ENCODE peak calls at places on chromosomes 11 and 22, in nine cellular contexts. Z is tibial artery; B is CD4-positive, CD25-positive, alpha-beta regulatory T cell; A is CD8-positive, alpha-beta memory T cell; S is naive thymus-derived CD4-positive, alpha-beta T cell; C is ascending aorta; D is uterus; Y is coronary artery; P is bronchial epithelial cell. L is an unnamed sample.

GRCh38 chr22:36064358-36064757 is 35.7 kb upstream of the RBFOX2 start:
- DNase-seq in Z (no peak), A (no peak), Y (no peak), S (no peak), P (no peak), D (no peak), C (no peak), B (no peak), L (no peak)

GRCh38 chr11:130037881-130038601 is 31.7 kb upstream of the APLP2 start:
- DNase-seq in S (no peak), D (no peak), Z (no peak), P (peak), B (no peak), A (no peak), Y (no peak), C (no peak), L (no peak)

GRCh38 chr22:46775789-46776485 is 13.5 kb downstream of the TBC1D22A start:
- DNase-seq in C (no peak), P (no peak), B (no peak), Y (no peak), S (no peak), D (no peak), Z (peak), A (no peak), L (no peak)

GRCh38 chr22:25970996-25971811 is 198.1 kb upstream of the SEZ6L start:
- DNase-seq in D (no peak), Y (no peak), A (no peak), Z (no peak), B (no peak), P (no peak), C (no peak), S (no peak), L (no peak)

GRCh38 chr11:71207996-71208774 is 44.2 kb downstream of the SHANK2 start:
- DNase-seq in P (no peak), B (no peak), C (no peak), D (no peak), Y (no peak), S (no peak), A (no peak), Z (no peak), L (no peak)

GRCh38 chr11:49995559-49995958 is 13.2 kb upstream of the OR4C12 start:
- DNase-seq in D (no peak), P (peak), C (no peak), S (no peak), A (no peak), Y (no peak), Z (no peak), B (no peak), L (peak)

GRCh38 chr22:48938741-48939140 is 888.9 kb downstream of the BRD1 start:
- DNase-seq in P (no peak), Y (peak), A (no peak), D (no peak), C (no peak), Z (peak), S (no peak), B (no peak), L (no peak)

GRCh38 chr11:96091476-96091875 is 167.6 kb upstream of the MTMR2 start:
- DNase-seq in S (peak), D (no peak), Z (no peak), A (no peak), B (peak), Y (no peak), P (no peak), C (no peak), L (peak)

GRCh38 chr11:6438979-6439571 is 1.7 kb downstream of the HPX start:
- DNase-seq in S (peak), Z (no peak), P (peak), C (no peak), A (no peak), D (peak), B (peak), Y (no peak), L (no peak)

GRCh38 chr11:127392575-127392974 is 392.0 kb upstream of the KIRREL3 start:
- DNase-seq in P (no peak), Y (no peak), A (no peak), D (no peak), B (no peak), S (no peak), Z (no peak), C (no peak), L (no peak)

GRCh38 chr11:19874241-19874640 is 161.6 kb downstream of the NAV2 start:
- DNase-seq in B (no peak), C (no peak), A (no peak), Y (no peak), P (no peak), S (no peak), D (no peak), Z (no peak), L (no peak)

GRCh38 chr11:112285918-112286317 is 25.3 kb upstream of the PLET1 start:
- DNase-seq in C (no peak), Y (no peak), Z (no peak), B (no peak), P (no peak), A (no peak), S (no peak), D (no peak), L (no peak)

GRCh38 chr22:42621505-42622002 is 6.9 kb upstream of the POLDIP3 start:
- DNase-seq in B (peak), C (no peak), Y (no peak), S (peak), Z (peak), A (peak), P (peak), D (peak), L (no peak)

GRCh38 chr11:13140873-13141655 is 131.9 kb downstream of the RASSF10 start:
- DNase-seq in Y (no peak), S (no peak), C (no peak), A (no peak), Z (no peak), D (no peak), B (no peak), P (peak), L (no peak)

GRCh38 chr22:36606114-36606513 is 77.1 kb upstream of the EIF3D start:
- DNase-seq in Z (peak), A (no peak), Y (no peak), B (no peak), S (no peak), C (no peak), P (no peak), D (no peak), L (no peak)

GRCh38 chr11:17413414-17414316 is 25.2 kb upstream of the KCNJ11 start:
- DNase-seq in Z (no peak), A (no peak), P (no peak), C (no peak), S (no peak), B (no peak), Y (no peak), D (no peak), L (no peak)

GRCh38 chr11:15114501-15115475 is at the start of gene INSC:
- DNase-seq in D (no peak), Y (no peak), C (no peak), Z (no peak), B (no peak), S (no peak), P (no peak), A (no peak), L (no peak)

GRCh38 chr11:128687321-128687720 is 6.6 kb upstream of the FLI1 start:
- DNase-seq in Y (no peak), S (no peak), Z (no peak), P (peak), B (no peak), C (no peak), D (no peak), A (no peak), L (no peak)

GRCh38 chr11:135022430-135022829 is 610.4 kb upstream of the B3GAT1 start:
- DNase-seq in C (no peak), B (no peak), S (no peak), Z (no peak), Y (no peak), A (no peak), D (no peak), P (no peak), L (no peak)

GRCh38 chr11:42021919-42022318 is 562.5 kb upstream of the LRRC4C start:
- DNase-seq in D (no peak), Y (no peak), Z (no peak), C (no peak), B (no peak), S (no peak), P (no peak), A (no peak), L (no peak)

GRCh38 chr11:104765401-104765800 is 132.9 kb downstream of the CASP12 start:
- DNase-seq in Z (no peak), B (no peak), D (no peak), S (no peak), C (no peak), A (no peak), Y (no peak), P (no peak), L (no peak)

GRCh38 chr11:131473510-131473909 is 103.1 kb downstream of the NTM start:
- DNase-seq in S (no peak), C (no peak), A (no peak), Z (no peak), D (no peak), P (no peak), B (no peak), Y (no peak), L (no peak)

GRCh38 chr11:82826526-82826925 is 73.7 kb downstream of the PRCP start:
- DNase-seq in A (no peak), S (no peak), Z (no peak), Y (no peak), P (no peak), B (no peak), D (no peak), C (no peak), L (no peak)

GRCh38 chr11:26134481-26135355 is 197.2 kb upstream of the ANO3 start:
- DNase-seq in Z (no peak), A (no peak), D (no peak), P (peak), S (no peak), C (no peak), Y (no peak), B (no peak), L (no peak)

GRCh38 chr11:47394322-47395224 is 13.8 kb upstream of the SLC39A13 start:
- DNase-seq in C (no peak), Z (no peak), P (no peak), S (no peak), Y (no peak), A (peak), B (peak), D (no peak), L (no peak)

GRCh38 chr11:2190670-2191471 is 19.3 kb upstream of the TH start:
- DNase-seq in Z (no peak), P (no peak), B (no peak), A (no peak), Y (no peak), C (no peak), S (no peak), D (no peak), L (no peak)

GRCh38 chr11:125674210-125674609 is 6.4 kb downstream of the ACRV1 start:
- DNase-seq in S (no peak), Y (no peak), P (no peak), C (no peak), A (no peak), B (no peak), D (no peak), Z (no peak), L (no peak)

GRCh38 chr22:50530280-50530856 is 556 bp upstream of the TYMP start:
- DNase-seq in Z (peak), S (no peak), P (peak), A (no peak), Y (peak), B (peak), D (peak), C (no peak), L (no peak)

GRCh38 chr11:94322501-94322900 is 18.1 kb downstream of the IZUMO1R start:
- DNase-seq in S (no peak), D (no peak), A (no peak), Y (no peak), B (no peak), C (no peak), Z (no peak), P (no peak), L (no peak)

GRCh38 chr22:21760640-21761039 is 25.0 kb upstream of the YPEL1 start:
- DNase-seq in Z (no peak), S (no peak), B (no peak), C (no peak), A (no peak), D (no peak), Y (no peak), P (peak), L (no peak)

GRCh38 chr11:104487035-104487775 is 323.3 kb upstream of the PDGFD start:
- DNase-seq in C (no peak), A (no peak), D (no peak), B (no peak), P (no peak), S (no peak), Y (no peak), Z (no peak), L (no peak)

GRCh38 chr11:76838422-76839068 is 22.2 kb upstream of the ACER3 start:
- DNase-seq in P (no peak), D (no peak), C (no peak), A (no peak), B (no peak), Z (no peak), S (no peak), Y (no peak), L (no peak)

GRCh38 chr22:23404689-23405365 is 175.3 kb downstream of the IGLL1 start:
- DNase-seq in B (no peak), Z (no peak), D (no peak), Y (no peak), C (no peak), P (no peak), S (no peak), A (no peak), L (no peak)

GRCh38 chr11:64855596-64856304 is 11.3 kb upstream of the CDC42BPG start:
- DNase-seq in Z (no peak), D (no peak), B (no peak), C (no peak), Y (no peak), A (no peak), P (no peak), S (no peak), L (no peak)

GRCh38 chr11:64854534-64855502 is 10.4 kb upstream of the CDC42BPG start:
- DNase-seq in S (no peak), Z (peak), P (peak), B (no peak), Y (peak), C (peak), A (peak), D (peak), L (no peak)

GRCh38 chr11:64852804-64853520 is 8.5 kb upstream of the CDC42BPG start:
- DNase-seq in D (no peak), B (no peak), S (no peak), A (peak), P (no peak), C (no peak), Z (no peak), Y (no peak), L (no peak)

GRCh38 chr11:64853709-64854108 is 9.3 kb upstream of the CDC42BPG start:
- DNase-seq in C (no peak), D (no peak), B (no peak), S (peak), A (no peak), Z (no peak), Y (no peak), P (no peak), L (no peak)

GRCh38 chr11:64854157-64854533 is 9.7 kb upstream of the CDC42BPG start:
- DNase-seq in B (no peak), Z (no peak), C (no peak), S (no peak), Y (no peak), P (no peak), D (no peak), A (no peak), L (no peak)
- H3K4me3 ChIP-seq in B (no peak), Z (no peak), C (no peak), S (no peak), Y (peak), P (no peak), D (no peak), A (no peak), L (no peak)

DNA sequence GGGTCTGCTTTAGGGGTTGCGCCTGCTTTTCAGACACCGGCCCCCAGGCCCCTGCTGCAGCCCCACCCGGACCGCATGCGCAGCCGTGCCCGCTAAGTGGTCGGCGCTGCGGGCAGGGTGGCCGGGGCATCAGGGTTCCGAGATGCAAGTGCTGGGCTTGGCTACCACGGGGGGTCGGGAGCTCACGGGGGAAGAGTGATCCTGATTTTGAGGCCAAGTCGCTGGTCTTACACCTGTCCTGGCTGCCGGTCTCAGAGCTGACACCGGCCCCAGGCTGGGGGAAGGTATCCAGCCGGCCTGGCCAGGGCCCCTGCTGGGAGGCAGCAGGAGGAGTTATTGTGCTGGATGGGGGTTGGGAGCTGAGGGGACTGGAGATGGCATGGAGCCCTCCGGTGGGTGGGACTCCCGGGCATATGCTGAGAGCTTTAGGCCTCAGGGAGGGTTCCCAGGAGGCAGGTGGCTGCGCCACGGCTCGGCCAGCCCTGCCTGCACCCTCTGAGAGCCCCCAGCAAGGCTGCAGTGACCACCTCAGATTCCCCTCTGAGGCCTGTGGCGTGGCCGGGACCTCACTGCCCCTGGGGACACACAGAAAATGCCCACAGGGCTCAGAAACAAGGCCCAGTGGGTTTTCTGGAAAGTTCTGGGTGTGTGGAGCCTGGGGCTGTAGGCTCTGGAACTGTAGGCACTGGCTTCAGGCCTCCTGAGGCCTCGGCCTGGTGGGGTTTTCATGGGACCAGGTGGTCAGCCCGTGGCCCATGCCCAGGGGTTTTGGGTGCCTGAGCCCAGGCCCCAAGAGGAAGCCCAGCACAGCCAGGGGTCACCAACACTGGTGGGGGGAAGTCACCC is 4.4 kb upstream of the MUC5AC start:
- DNase-seq in D (no peak), Z (peak), P (no peak), C (no peak), B (no peak), A (no peak), Y (peak), S (no peak), L (no peak)
- H3K4me3 ChIP-seq in D (no peak), Z (no peak), P (no peak), C (no peak), B (no peak), A (no peak), Y (no peak), S (no peak), L (no peak)

DNA sequence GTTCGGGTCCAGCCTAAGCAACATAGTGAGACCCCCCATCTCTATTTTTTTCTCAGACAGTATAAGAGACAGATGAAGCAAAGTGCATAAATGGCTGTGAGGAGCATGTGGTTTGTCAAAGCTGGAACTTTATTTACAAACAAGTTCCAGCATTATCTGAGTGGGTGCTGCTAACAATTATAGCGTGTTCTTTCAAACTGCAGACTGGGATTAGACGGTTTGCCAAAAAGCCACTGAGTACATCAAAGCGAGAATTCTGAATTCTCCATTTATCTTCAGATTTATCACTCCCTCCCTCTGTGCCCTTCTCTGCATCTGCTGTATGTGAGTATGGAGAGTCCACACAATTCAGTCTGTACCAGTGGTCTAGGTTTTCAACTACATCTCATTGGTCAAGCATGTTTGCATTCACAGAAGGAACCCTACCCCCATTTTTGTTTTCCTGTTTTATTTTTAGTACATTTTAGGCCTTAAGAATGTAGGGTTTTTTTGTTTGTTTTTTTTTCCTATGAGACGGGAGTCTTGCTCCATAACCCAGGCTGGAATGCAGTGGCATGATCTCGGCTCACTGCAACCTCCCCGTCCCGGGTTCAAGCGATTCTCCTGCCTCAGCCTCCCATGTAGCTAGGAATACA is 18.1 kb upstream of the INCENP start:
- DNase-seq in C (no peak), S (no peak), P (no peak), A (no peak), Z (no peak), B (no peak), D (no peak), Y (no peak), L (no peak)
- H3K4me3 ChIP-seq in C (peak), S (peak), P (no peak), A (peak), Z (peak), B (peak), D (peak), Y (peak), L (no peak)

GRCh38 chr22:17705565-17706450 is 67.3 kb downstream of the BCL2L13 start:
- DNase-seq in Y (no peak), A (no peak), Z (no peak), B (no peak), C (no peak), S (no peak), D (no peak), P (peak), L (peak)
- H3K4me3 ChIP-seq in Y (peak), A (no peak), Z (peak), B (peak), C (peak), S (no peak), D (peak), P (no peak), L (no peak)

GRCh38 chr11:33829430-33830141 is 55.3 kb upstream of the FBXO3 start:
- DNase-seq in C (no peak), Z (no peak), Y (no peak), A (peak), P (peak), S (peak), D (peak), B (peak), L (peak)

GRCh38 chr11:33827206-33827605 is 52.9 kb upstream of the FBXO3 start:
- DNase-seq in S (no peak), A (no peak), D (no peak), B (no peak), Y (no peak), P (no peak), Z (no peak), C (no peak), L (no peak)

GRCh38 chr11:33832676-33833075 is 58.4 kb upstream of the FBXO3 start:
- DNase-seq in D (no peak), S (no peak), Y (no peak), P (no peak), A (no peak), C (no peak), Z (no peak), B (no peak), L (no peak)

GRCh38 chr11:33830903-33831648 is 56.8 kb upstream of the FBXO3 start:
- DNase-seq in Z (no peak), B (no peak), C (no peak), A (no peak), D (no peak), S (no peak), P (peak), Y (no peak), L (no peak)

DNA sequence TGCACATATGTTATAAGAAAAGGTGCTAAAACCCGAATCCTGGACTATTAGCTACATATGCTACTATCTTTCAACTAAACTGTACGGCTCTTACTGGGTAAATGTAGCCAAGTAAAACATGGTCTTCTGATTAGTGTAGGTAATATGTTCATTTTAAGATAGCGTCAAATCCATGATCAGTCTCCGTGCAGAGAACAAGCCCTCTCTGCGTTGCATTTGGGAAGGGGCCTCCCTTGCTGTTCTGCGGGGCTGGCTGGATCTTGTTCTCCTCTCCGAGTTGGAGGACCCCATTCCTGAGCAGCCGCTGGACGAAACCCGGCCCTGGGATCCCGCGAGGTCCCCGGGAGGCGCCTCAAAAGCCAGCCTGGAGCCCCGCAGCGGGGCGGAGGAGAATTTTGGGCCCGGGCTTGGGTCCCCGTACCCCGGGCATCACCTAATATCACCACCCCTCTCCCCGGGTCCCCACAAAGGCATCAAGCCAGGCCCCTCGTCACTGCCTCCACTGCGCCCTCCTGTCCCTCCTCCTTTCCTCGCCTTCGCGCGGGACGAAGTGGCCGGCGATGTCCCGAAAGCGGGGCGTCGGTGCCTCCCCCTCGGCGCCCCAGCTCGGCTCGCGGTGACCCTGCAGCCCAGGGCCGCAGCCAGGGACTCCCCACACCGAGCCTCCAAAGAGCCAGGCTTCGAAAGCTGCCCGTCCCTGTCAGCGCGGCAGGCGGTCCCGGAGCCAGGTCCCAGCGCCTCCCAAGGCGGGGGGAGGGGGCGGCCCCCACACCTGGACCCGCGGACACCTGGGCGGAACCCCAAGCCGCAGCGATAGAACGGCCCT is 54.5 kb upstream of the FBXO3 start:
- DNase-seq in A (no peak), C (no peak), D (no peak), Y (no peak), S (no peak), P (no peak), Z (no peak), B (no peak), L (no peak)
- H3K4me3 ChIP-seq in A (peak), C (peak), D (peak), Y (peak), S (no peak), P (peak), Z (peak), B (peak), L (peak)

GRCh38 chr11:117230286-117230961 is 1.4 kb downstream of the PCSK7 start:
- DNase-seq in B (peak), Z (no peak), Y (peak), P (peak), C (no peak), S (peak), A (peak), D (no peak), L (peak)
- H3K4me3 ChIP-seq in B (peak), Z (peak), Y (peak), P (peak), C (peak), S (peak), A (peak), D (peak), L (peak)

L was measured in GM12864.